ENCODE peak calls at places on chromosomes 6 and 20, in seven cellular contexts. One of them, this sample, is unnamed. For H3K4me1 and H3K9me3, the result is how much of the 10 kb centered on the place peaks cover.

GRCh38 chr6:1796706-1797529 is 187.2 kb downstream of the FOXC1 start:
- DNase-seq in colonic mucosa: no peak
- DNase-seq in HCT116: no peak
- DNase-seq in lower lobe of right lung: no peak
- DNase-seq in heart right ventricle: no peak
- DNase-seq in heart left ventricle: no peak
- DNase-seq in pancreas: no peak
- DNase-seq in this sample: no peak

GRCh38 chr6:31814677-31815024 is 432 bp downstream of the HSPA1L start:
- DNase-seq in colonic mucosa: peak
- DNase-seq in HCT116: peak
- DNase-seq in lower lobe of right lung: peak
- DNase-seq in heart right ventricle: peak
- DNase-seq in heart left ventricle: peak
- DNase-seq in pancreas: peak
- DNase-seq in this sample: peak

GRCh38 chr20:51389543-51389924 is 153.0 kb downstream of the NFATC2 start:
- DNase-seq in colonic mucosa: no peak
- DNase-seq in HCT116: no peak
- DNase-seq in lower lobe of right lung: no peak
- DNase-seq in heart right ventricle: no peak
- DNase-seq in heart left ventricle: no peak
- DNase-seq in pancreas: peak
- DNase-seq in this sample: no peak

GRCh38 chr6:5151955-5152401 is 66.8 kb downstream of the PPP1R3G start:
- DNase-seq in colonic mucosa: no peak
- DNase-seq in HCT116: no peak
- DNase-seq in lower lobe of right lung: no peak
- DNase-seq in heart right ventricle: no peak
- DNase-seq in heart left ventricle: no peak
- DNase-seq in pancreas: no peak
- DNase-seq in this sample: no peak

GRCh38 chr6:118596774-118597332 is 48.8 kb downstream of the PLN start:
- DNase-seq in colonic mucosa: no peak
- DNase-seq in HCT116: no peak
- DNase-seq in lower lobe of right lung: no peak
- DNase-seq in heart right ventricle: no peak
- DNase-seq in heart left ventricle: no peak
- DNase-seq in pancreas: no peak
- DNase-seq in this sample: no peak

GRCh38 chr20:36394340-36394965 is 88.3 kb downstream of the DLGAP4 start:
- DNase-seq in colonic mucosa: no peak
- DNase-seq in HCT116: no peak
- DNase-seq in lower lobe of right lung: peak
- DNase-seq in heart right ventricle: no peak
- DNase-seq in heart left ventricle: no peak
- DNase-seq in pancreas: no peak
- DNase-seq in this sample: peak

GRCh38 chr6:40879169-40879568 is 159.9 kb downstream of the UNC5CL start:
- DNase-seq in colonic mucosa: no peak
- DNase-seq in HCT116: no peak
- DNase-seq in lower lobe of right lung: no peak
- DNase-seq in heart right ventricle: no peak
- DNase-seq in heart left ventricle: no peak
- DNase-seq in pancreas: no peak
- DNase-seq in this sample: no peak

GRCh38 chr20:32993484-32994050 is 10.7 kb downstream of the SUN5 start:
- DNase-seq in colonic mucosa: no peak
- DNase-seq in HCT116: no peak
- DNase-seq in lower lobe of right lung: no peak
- DNase-seq in heart right ventricle: no peak
- DNase-seq in heart left ventricle: no peak
- DNase-seq in pancreas: no peak
- DNase-seq in this sample: peak

GRCh38 chr6:33801611-33802010 is 2.2 kb downstream of the MLN start:
- DNase-seq in colonic mucosa: no peak
- DNase-seq in HCT116: no peak
- DNase-seq in lower lobe of right lung: no peak
- DNase-seq in heart right ventricle: no peak
- DNase-seq in heart left ventricle: no peak
- DNase-seq in pancreas: no peak
- DNase-seq in this sample: no peak

GRCh38 chr6:169972736-169973135 is 221.3 kb downstream of the ERMARD start:
- DNase-seq in colonic mucosa: no peak
- DNase-seq in HCT116: no peak
- DNase-seq in lower lobe of right lung: no peak
- DNase-seq in heart right ventricle: no peak
- DNase-seq in heart left ventricle: peak
- DNase-seq in pancreas: peak
- DNase-seq in this sample: peak

GRCh38 chr6:158376650-158377081 is 64.4 kb downstream of the TULP4 start:
- DNase-seq in colonic mucosa: no peak
- DNase-seq in HCT116: no peak
- DNase-seq in lower lobe of right lung: no peak
- DNase-seq in heart right ventricle: no peak
- DNase-seq in heart left ventricle: no peak
- DNase-seq in pancreas: no peak
- DNase-seq in this sample: no peak

GRCh38 chr6:150987371-150987828 is 121.9 kb downstream of the MTHFD1L start:
- DNase-seq in colonic mucosa: no peak
- DNase-seq in HCT116: no peak
- DNase-seq in lower lobe of right lung: no peak
- DNase-seq in heart right ventricle: no peak
- DNase-seq in heart left ventricle: no peak
- DNase-seq in pancreas: no peak
- DNase-seq in this sample: no peak

GRCh38 chr6:29651413-29652197 is 5.3 kb upstream of the MOG start:
- DNase-seq in colonic mucosa: no peak
- DNase-seq in HCT116: peak
- DNase-seq in lower lobe of right lung: no peak
- DNase-seq in heart right ventricle: no peak
- DNase-seq in heart left ventricle: no peak
- DNase-seq in pancreas: no peak
- DNase-seq in this sample: no peak

GRCh38 chr6:150016324-150017185 is 8.8 kb downstream of the RAET1L start:
- DNase-seq in colonic mucosa: peak
- DNase-seq in HCT116: peak
- DNase-seq in lower lobe of right lung: no peak
- DNase-seq in heart right ventricle: no peak
- DNase-seq in heart left ventricle: peak
- DNase-seq in pancreas: peak
- DNase-seq in this sample: no peak

GRCh38 chr6:154343473-154344308 is 12.9 kb downstream of the IPCEF1 start:
- DNase-seq in colonic mucosa: peak
- DNase-seq in HCT116: peak
- DNase-seq in lower lobe of right lung: peak
- DNase-seq in heart right ventricle: no peak
- DNase-seq in heart left ventricle: peak
- DNase-seq in pancreas: peak
- DNase-seq in this sample: no peak

GRCh38 chr20:53032021-53033001 is 60.2 kb downstream of the TSHZ2 start:
- DNase-seq in colonic mucosa: no peak
- DNase-seq in HCT116: no peak
- DNase-seq in lower lobe of right lung: no peak
- DNase-seq in heart right ventricle: no peak
- DNase-seq in heart left ventricle: peak
- DNase-seq in pancreas: no peak
- DNase-seq in this sample: no peak

GRCh38 chr6:82924799-82925535 is 140.7 kb downstream of the UBE3D start:
- DNase-seq in colonic mucosa: no peak
- DNase-seq in HCT116: no peak
- DNase-seq in lower lobe of right lung: no peak
- DNase-seq in heart right ventricle: no peak
- DNase-seq in heart left ventricle: no peak
- DNase-seq in pancreas: no peak
- DNase-seq in this sample: no peak

GRCh38 chr6:55445648-55446204 is 118.5 kb downstream of the GFRAL start:
- DNase-seq in colonic mucosa: no peak
- DNase-seq in HCT116: peak
- DNase-seq in lower lobe of right lung: no peak
- DNase-seq in heart right ventricle: no peak
- DNase-seq in heart left ventricle: no peak
- DNase-seq in pancreas: no peak
- DNase-seq in this sample: no peak

GRCh38 chr6:5645275-5645674 is 361.4 kb downstream of the NRN1 start:
- DNase-seq in colonic mucosa: no peak
- DNase-seq in HCT116: no peak
- DNase-seq in lower lobe of right lung: no peak
- DNase-seq in heart right ventricle: no peak
- DNase-seq in heart left ventricle: no peak
- DNase-seq in pancreas: no peak
- DNase-seq in this sample: no peak

GRCh38 chr6:129500958-129501381 is 209.0 kb downstream of the ARHGAP18 start:
- DNase-seq in colonic mucosa: no peak
- DNase-seq in HCT116: peak
- DNase-seq in lower lobe of right lung: no peak
- DNase-seq in heart right ventricle: no peak
- DNase-seq in heart left ventricle: no peak
- DNase-seq in pancreas: no peak
- DNase-seq in this sample: no peak

GRCh38 chr20:46215913-46216707 is 92.2 kb downstream of the CDH22 start:
- DNase-seq in colonic mucosa: no peak
- DNase-seq in HCT116: peak
- DNase-seq in lower lobe of right lung: no peak
- DNase-seq in heart right ventricle: peak
- DNase-seq in heart left ventricle: peak
- DNase-seq in pancreas: peak
- DNase-seq in this sample: peak

GRCh38 chr6:89950879-89951391 is 56.7 kb downstream of the GJA10 start:
- DNase-seq in colonic mucosa: no peak
- DNase-seq in HCT116: no peak
- DNase-seq in lower lobe of right lung: no peak
- DNase-seq in heart right ventricle: no peak
- DNase-seq in heart left ventricle: no peak
- DNase-seq in pancreas: no peak
- DNase-seq in this sample: peak

GRCh38 chr6:113920663-113921267 is 50.2 kb downstream of the HDAC2 start:
- DNase-seq in colonic mucosa: no peak
- DNase-seq in HCT116: no peak
- DNase-seq in lower lobe of right lung: no peak
- DNase-seq in heart right ventricle: no peak
- DNase-seq in heart left ventricle: peak
- DNase-seq in pancreas: no peak
- DNase-seq in this sample: no peak

GRCh38 chr20:44187054-44187762 is at the start of gene JPH2:
- DNase-seq in colonic mucosa: peak
- DNase-seq in HCT116: no peak
- DNase-seq in lower lobe of right lung: peak
- DNase-seq in heart right ventricle: peak
- DNase-seq in heart left ventricle: peak
- DNase-seq in pancreas: peak
- DNase-seq in this sample: peak

GRCh38 chr20:48404598-48404997 is 423.2 kb downstream of the PREX1 start:
- DNase-seq in colonic mucosa: no peak
- DNase-seq in HCT116: peak
- DNase-seq in lower lobe of right lung: no peak
- DNase-seq in heart right ventricle: no peak
- DNase-seq in heart left ventricle: no peak
- DNase-seq in pancreas: no peak
- DNase-seq in this sample: no peak

GRCh38 chr6:53529324-53530036 is 15.4 kb downstream of the GCLC start:
- DNase-seq in colonic mucosa: no peak
- DNase-seq in HCT116: no peak
- DNase-seq in lower lobe of right lung: no peak
- DNase-seq in heart right ventricle: no peak
- DNase-seq in heart left ventricle: no peak
- DNase-seq in pancreas: no peak
- DNase-seq in this sample: no peak

GRCh38 chr6:35493307-35493983 is 3.4 kb downstream of the TEAD3 start:
- DNase-seq in colonic mucosa: no peak
- DNase-seq in HCT116: no peak
- DNase-seq in lower lobe of right lung: no peak
- DNase-seq in heart right ventricle: no peak
- DNase-seq in heart left ventricle: peak
- DNase-seq in pancreas: no peak
- DNase-seq in this sample: peak
- H3K4me1 ChIP-seq in colonic mucosa: under half
- H3K4me1 ChIP-seq in HCT116: half or more
- H3K4me1 ChIP-seq in lower lobe of right lung: half or more
- H3K4me1 ChIP-seq in heart right ventricle: half or more
- H3K4me1 ChIP-seq in heart left ventricle: half or more
- H3K4me1 ChIP-seq in pancreas: under half
- H3K4me1 ChIP-seq in this sample: under half

DNA sequence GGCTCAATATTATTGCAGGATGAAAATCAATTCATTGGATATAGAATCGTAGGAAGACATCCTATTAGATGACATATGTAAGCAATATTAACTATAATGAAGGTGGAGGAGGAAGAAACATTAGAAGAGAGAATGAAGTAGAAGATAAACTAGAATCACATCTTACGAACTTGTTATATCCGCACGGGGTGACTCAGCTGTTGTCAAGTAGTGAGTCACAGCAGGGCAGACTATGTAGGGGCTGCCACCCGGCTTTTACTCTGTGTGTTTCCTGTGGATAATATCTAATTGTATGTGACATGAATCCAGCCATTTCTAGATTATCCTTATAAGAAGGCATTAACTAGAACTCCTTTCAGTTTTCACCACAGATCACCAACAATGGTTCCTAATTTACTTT is 520.2 kb downstream of the DOK5 start:
- DNase-seq in colonic mucosa: no peak
- DNase-seq in HCT116: no peak
- DNase-seq in lower lobe of right lung: no peak
- DNase-seq in heart right ventricle: no peak
- DNase-seq in heart left ventricle: no peak
- DNase-seq in pancreas: no peak
- DNase-seq in this sample: no peak
- H3K9me3 ChIP-seq in colonic mucosa: under half
- H3K9me3 ChIP-seq in HCT116: under half
- H3K9me3 ChIP-seq in lower lobe of right lung: under half
- H3K9me3 ChIP-seq in heart right ventricle: under half
- H3K9me3 ChIP-seq in heart left ventricle: under half
- H3K9me3 ChIP-seq in pancreas: under half
- H3K9me3 ChIP-seq in this sample: under half

DNA sequence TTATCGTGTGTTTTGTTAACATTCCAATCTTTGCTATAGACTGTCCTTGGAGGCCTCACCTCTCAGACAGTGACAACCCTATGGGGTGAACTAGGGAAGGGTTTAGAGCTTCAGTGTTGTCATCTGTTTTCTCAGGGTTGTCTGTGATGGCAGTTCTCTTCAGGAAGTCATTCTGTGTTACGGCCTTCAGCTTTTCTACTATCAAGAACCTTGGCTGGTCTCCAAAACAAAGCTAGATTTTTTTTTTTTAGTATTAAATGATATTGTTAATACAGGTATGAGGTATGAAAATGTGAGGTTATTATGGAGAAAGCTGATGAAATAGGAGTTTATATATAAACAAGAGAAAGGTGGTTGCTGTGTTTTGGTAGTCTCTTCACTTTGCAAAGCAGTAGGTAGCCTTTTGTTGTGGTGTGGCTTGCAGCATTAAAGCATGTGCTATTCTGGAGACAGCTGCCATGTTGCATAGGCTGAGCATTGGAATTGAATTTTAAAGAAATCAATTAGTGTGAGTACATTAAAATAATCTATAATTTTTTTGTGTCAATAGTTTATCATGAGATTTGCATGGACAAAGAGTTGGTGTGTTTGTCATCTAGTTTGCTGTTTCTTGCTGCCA is 162.6 kb downstream of the CARMIL1 start:
- DNase-seq in colonic mucosa: no peak
- DNase-seq in HCT116: no peak
- DNase-seq in lower lobe of right lung: no peak
- DNase-seq in heart right ventricle: no peak
- DNase-seq in heart left ventricle: no peak
- DNase-seq in pancreas: no peak
- DNase-seq in this sample: no peak
- TF ChIP-seq CTCF in colonic mucosa: no peak
- TF ChIP-seq CTCF in HCT116: no peak
- TF ChIP-seq CTCF in lower lobe of right lung: no peak
- TF ChIP-seq CTCF in heart right ventricle: no peak
- TF ChIP-seq CTCF in heart left ventricle: no peak
- TF ChIP-seq CTCF in pancreas: no peak
- TF ChIP-seq CTCF in this sample: no peak

GRCh38 chr6:111534366-111534765 is 51.3 kb upstream of the REV3L start:
- DNase-seq in colonic mucosa: peak
- DNase-seq in HCT116: no peak
- DNase-seq in lower lobe of right lung: peak
- DNase-seq in heart right ventricle: peak
- DNase-seq in heart left ventricle: peak
- DNase-seq in pancreas: peak
- DNase-seq in this sample: no peak
- H3K4me1 ChIP-seq in colonic mucosa: under half
- H3K4me1 ChIP-seq in HCT116: under half
- H3K4me1 ChIP-seq in lower lobe of right lung: under half
- H3K4me1 ChIP-seq in heart right ventricle: under half
- H3K4me1 ChIP-seq in heart left ventricle: under half
- H3K4me1 ChIP-seq in pancreas: under half
- H3K4me1 ChIP-seq in this sample: under half

This sample was measured in RWPE2.